ENCODE peak calls at places on chromosomes 2 and 18, in six cellular contexts. One of them, this sample, is unnamed.

GRCh38 chr18:59140287-59140885 is 702 bp downstream of the SEC11C start:
- DNase-seq in A549: peak
- DNase-seq in GM12878: no peak
- DNase-seq in K562: peak
- DNase-seq in endothelial cell of umbilical vein: peak
- DNase-seq in HepG2: peak
- DNase-seq in this sample: no peak

GRCh38 chr2:12433641-12433990 is 283.1 kb upstream of the TRIB2 start:
- DNase-seq in A549: no peak
- DNase-seq in endothelial cell of umbilical vein: no peak
- DNase-seq in K562: no peak
- DNase-seq in GM12878: no peak
- DNase-seq in HepG2: no peak
- DNase-seq in this sample: no peak

GRCh38 chr2:100392715-100393114 is 24.8 kb downstream of the CHST10 start:
- DNase-seq in endothelial cell of umbilical vein: no peak
- DNase-seq in K562: no peak
- DNase-seq in A549: no peak
- DNase-seq in GM12878: no peak
- DNase-seq in HepG2: no peak
- DNase-seq in this sample: no peak

GRCh38 chr2:186590538-186591441 is 934 bp downstream of the ITGAV start:
- DNase-seq in HepG2: peak
- DNase-seq in endothelial cell of umbilical vein: peak
- DNase-seq in A549: peak
- DNase-seq in K562: peak
- DNase-seq in GM12878: no peak
- DNase-seq in this sample: peak

GRCh38 chr2:66686768-66687167 is 251.8 kb downstream of the MEIS1 start:
- DNase-seq in A549: no peak
- DNase-seq in K562: no peak
- DNase-seq in GM12878: no peak
- DNase-seq in endothelial cell of umbilical vein: no peak
- DNase-seq in HepG2: no peak
- DNase-seq in this sample: no peak

GRCh38 chr2:62176771-62177170 is 19.1 kb upstream of the B3GNT2 start:
- DNase-seq in GM12878: no peak
- DNase-seq in HepG2: no peak
- DNase-seq in K562: peak
- DNase-seq in A549: no peak
- DNase-seq in endothelial cell of umbilical vein: no peak
- DNase-seq in this sample: peak

GRCh38 chr2:54471221-54471711 is 15.1 kb downstream of the SPTBN1 start:
- DNase-seq in endothelial cell of umbilical vein: peak
- DNase-seq in HepG2: peak
- DNase-seq in GM12878: peak
- DNase-seq in K562: no peak
- DNase-seq in A549: peak
- DNase-seq in this sample: no peak

GRCh38 chr2:74025971-74026612 is 41.4 kb downstream of the TET3 start:
- DNase-seq in endothelial cell of umbilical vein: no peak
- DNase-seq in GM12878: no peak
- DNase-seq in A549: no peak
- DNase-seq in K562: no peak
- DNase-seq in HepG2: no peak
- DNase-seq in this sample: no peak

GRCh38 chr2:62197609-62198236 is 1.8 kb downstream of the B3GNT2 start:
- DNase-seq in A549: peak
- DNase-seq in K562: peak
- DNase-seq in HepG2: no peak
- DNase-seq in GM12878: no peak
- DNase-seq in endothelial cell of umbilical vein: peak
- DNase-seq in this sample: peak

GRCh38 chr2:120821446-120822160 is 85.9 kb downstream of the GLI2 start:
- DNase-seq in GM12878: no peak
- DNase-seq in endothelial cell of umbilical vein: no peak
- DNase-seq in HepG2: no peak
- DNase-seq in K562: no peak
- DNase-seq in A549: no peak
- DNase-seq in this sample: no peak

GRCh38 chr2:130327703-130328527 is 14.8 kb upstream of the IMP4 start:
- DNase-seq in endothelial cell of umbilical vein: no peak
- DNase-seq in K562: peak
- DNase-seq in GM12878: no peak
- DNase-seq in A549: no peak
- DNase-seq in HepG2: peak
- DNase-seq in this sample: no peak

GRCh38 chr2:85902496-85902895 is 13.7 kb upstream of the ST3GAL5 start:
- DNase-seq in A549: no peak
- DNase-seq in endothelial cell of umbilical vein: no peak
- DNase-seq in GM12878: no peak
- DNase-seq in K562: no peak
- DNase-seq in HepG2: no peak
- DNase-seq in this sample: no peak

GRCh38 chr2:231068525-231069222 is 12.0 kb downstream of the PSMD1 start:
- DNase-seq in endothelial cell of umbilical vein: peak
- DNase-seq in HepG2: peak
- DNase-seq in A549: peak
- DNase-seq in GM12878: no peak
- DNase-seq in K562: peak
- DNase-seq in this sample: peak

GRCh38 chr2:176129013-176129796 is at the start of gene HOXD8:
- DNase-seq in GM12878: no peak
- DNase-seq in K562: peak
- DNase-seq in endothelial cell of umbilical vein: peak
- DNase-seq in A549: peak
- DNase-seq in HepG2: no peak
- DNase-seq in this sample: no peak

GRCh38 chr2:74497777-74498499 is 1.5 kb downstream of the LBX2 start:
- DNase-seq in GM12878: no peak
- DNase-seq in K562: no peak
- DNase-seq in endothelial cell of umbilical vein: no peak
- DNase-seq in A549: no peak
- DNase-seq in HepG2: no peak
- DNase-seq in this sample: no peak

GRCh38 chr2:1590611-1591460 is 153.5 kb downstream of the PXDN start:
- DNase-seq in GM12878: no peak
- DNase-seq in A549: no peak
- DNase-seq in HepG2: no peak
- DNase-seq in endothelial cell of umbilical vein: peak
- DNase-seq in K562: no peak
- DNase-seq in this sample: no peak

GRCh38 chr2:231332388-231332787 is 63.1 kb upstream of the B3GNT7 start:
- DNase-seq in endothelial cell of umbilical vein: no peak
- DNase-seq in A549: no peak
- DNase-seq in K562: no peak
- DNase-seq in HepG2: no peak
- DNase-seq in GM12878: no peak
- DNase-seq in this sample: no peak

GRCh38 chr2:11865820-11866219 is 119.4 kb downstream of the LPIN1 start:
- DNase-seq in K562: no peak
- DNase-seq in A549: no peak
- DNase-seq in GM12878: no peak
- DNase-seq in HepG2: no peak
- DNase-seq in endothelial cell of umbilical vein: no peak
- DNase-seq in this sample: no peak

GRCh38 chr2:11771971-11772615 is 25.7 kb downstream of the LPIN1 start:
- DNase-seq in HepG2: no peak
- DNase-seq in A549: no peak
- DNase-seq in GM12878: no peak
- DNase-seq in endothelial cell of umbilical vein: no peak
- DNase-seq in K562: no peak
- DNase-seq in this sample: no peak

GRCh38 chr2:38875227-38875575 is 533 bp downstream of the DHX57 start:
- DNase-seq in K562: no peak
- DNase-seq in A549: no peak
- DNase-seq in endothelial cell of umbilical vein: no peak
- DNase-seq in HepG2: peak
- DNase-seq in GM12878: no peak
- DNase-seq in this sample: no peak

DNA sequence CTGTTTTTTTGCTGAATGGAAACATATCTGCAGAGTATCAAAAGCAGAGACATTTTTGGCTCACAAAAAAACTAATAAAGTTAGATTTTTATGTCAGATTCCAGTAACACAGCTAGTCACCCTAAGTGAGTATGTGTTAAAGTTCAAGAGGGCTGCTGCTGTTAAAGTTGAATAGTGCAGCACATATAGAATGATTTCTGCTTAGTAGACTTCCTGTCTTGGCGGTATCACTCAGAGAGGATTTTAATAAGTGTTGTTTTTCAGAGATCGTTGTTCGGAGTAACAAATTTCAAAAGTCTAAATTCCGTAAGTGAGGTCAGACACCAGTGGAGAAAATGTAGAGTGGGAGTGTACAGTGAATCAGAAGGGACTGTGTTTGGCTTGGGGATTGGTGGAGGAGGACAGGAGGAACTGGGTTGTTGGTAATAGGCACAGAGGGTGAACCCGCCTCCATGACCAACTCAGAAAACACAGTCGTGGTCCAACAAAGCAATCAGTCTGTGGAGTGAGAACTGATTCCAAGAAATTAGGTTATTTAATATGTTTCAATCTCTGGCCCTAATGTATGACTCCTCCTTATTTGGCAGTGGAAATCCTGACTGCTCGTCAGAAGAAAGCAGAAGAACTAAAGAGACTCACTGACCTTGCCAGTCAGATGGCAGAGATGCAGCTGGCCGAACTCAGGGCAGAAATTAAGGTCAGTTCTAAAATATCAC is 43.0 kb downstream of the KCTD18 start:
- DNase-seq in K562: no peak
- DNase-seq in GM12878: no peak
- DNase-seq in endothelial cell of umbilical vein: no peak
- DNase-seq in A549: no peak
- DNase-seq in HepG2: no peak
- DNase-seq in this sample: no peak
- TF ChIP-seq POLR2A in K562: no peak
- TF ChIP-seq POLR2A in GM12878: no peak
- TF ChIP-seq POLR2A in endothelial cell of umbilical vein: no peak
- TF ChIP-seq POLR2A in A549: no peak
- TF ChIP-seq POLR2A in HepG2: no peak
- TF ChIP-seq POLR2A in this sample: no peak

GRCh38 chr18:5197461-5197860 is 404 bp upstream of the AKAIN1 start:
- DNase-seq in endothelial cell of umbilical vein: no peak
- DNase-seq in GM12878: no peak
- DNase-seq in A549: no peak
- DNase-seq in HepG2: no peak
- DNase-seq in K562: no peak
- DNase-seq in this sample: no peak
- TF ChIP-seq MYC in endothelial cell of umbilical vein: no peak
- TF ChIP-seq MYC in GM12878: no peak
- TF ChIP-seq MYC in A549: no peak
- TF ChIP-seq MYC in HepG2: no peak
- TF ChIP-seq MYC in K562: no peak
- TF ChIP-seq MYC in this sample: no peak

DNA sequence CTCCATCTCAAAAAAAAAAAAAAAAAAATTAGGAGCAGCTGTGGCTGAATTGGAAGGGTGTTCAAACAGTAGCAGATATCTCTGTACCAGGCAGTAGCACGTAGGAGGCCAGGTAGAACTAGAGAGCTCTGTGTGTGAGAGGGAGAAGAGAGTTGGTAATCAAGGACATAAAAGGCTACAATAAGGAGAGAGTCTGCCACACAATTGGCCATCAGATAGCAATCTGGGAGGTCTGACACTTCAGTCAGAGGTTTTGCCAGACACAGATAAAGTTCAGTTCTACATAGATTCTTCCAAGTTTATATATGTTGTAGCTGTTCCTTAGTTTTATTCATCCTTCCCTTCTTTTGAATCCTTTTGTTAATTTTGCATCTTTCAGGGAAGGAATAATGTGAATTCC is 600.2 kb upstream of the GCFC2 start:
- DNase-seq in GM12878: no peak
- DNase-seq in endothelial cell of umbilical vein: no peak
- DNase-seq in K562: no peak
- DNase-seq in A549: no peak
- DNase-seq in HepG2: no peak
- DNase-seq in this sample: no peak
- H3K4me3 ChIP-seq in GM12878: no peak
- H3K4me3 ChIP-seq in endothelial cell of umbilical vein: no peak
- H3K4me3 ChIP-seq in K562: no peak
- H3K4me3 ChIP-seq in A549: no peak
- H3K4me3 ChIP-seq in HepG2: no peak
- H3K4me3 ChIP-seq in this sample: no peak

GRCh38 chr2:178417916-178418315 is 33.1 kb downstream of the PRKRA start:
- DNase-seq in K562: no peak
- DNase-seq in HepG2: no peak
- DNase-seq in GM12878: no peak
- DNase-seq in A549: no peak
- DNase-seq in endothelial cell of umbilical vein: no peak
- DNase-seq in this sample: no peak

GRCh38 chr2:178413472-178414265 is 37.3 kb downstream of the PRKRA start:
- DNase-seq in K562: peak
- DNase-seq in endothelial cell of umbilical vein: peak
- DNase-seq in A549: peak
- DNase-seq in HepG2: peak
- DNase-seq in GM12878: peak
- DNase-seq in this sample: peak

GRCh38 chr2:178412047-178412446 is 38.9 kb downstream of the PRKRA start:
- DNase-seq in A549: no peak
- DNase-seq in endothelial cell of umbilical vein: no peak
- DNase-seq in GM12878: no peak
- DNase-seq in HepG2: no peak
- DNase-seq in K562: no peak
- DNase-seq in this sample: no peak

GRCh38 chr2:178415979-178416378 is 35.0 kb downstream of the PRKRA start:
- DNase-seq in A549: no peak
- DNase-seq in HepG2: no peak
- DNase-seq in endothelial cell of umbilical vein: no peak
- DNase-seq in GM12878: no peak
- DNase-seq in K562: no peak
- DNase-seq in this sample: no peak

DNA sequence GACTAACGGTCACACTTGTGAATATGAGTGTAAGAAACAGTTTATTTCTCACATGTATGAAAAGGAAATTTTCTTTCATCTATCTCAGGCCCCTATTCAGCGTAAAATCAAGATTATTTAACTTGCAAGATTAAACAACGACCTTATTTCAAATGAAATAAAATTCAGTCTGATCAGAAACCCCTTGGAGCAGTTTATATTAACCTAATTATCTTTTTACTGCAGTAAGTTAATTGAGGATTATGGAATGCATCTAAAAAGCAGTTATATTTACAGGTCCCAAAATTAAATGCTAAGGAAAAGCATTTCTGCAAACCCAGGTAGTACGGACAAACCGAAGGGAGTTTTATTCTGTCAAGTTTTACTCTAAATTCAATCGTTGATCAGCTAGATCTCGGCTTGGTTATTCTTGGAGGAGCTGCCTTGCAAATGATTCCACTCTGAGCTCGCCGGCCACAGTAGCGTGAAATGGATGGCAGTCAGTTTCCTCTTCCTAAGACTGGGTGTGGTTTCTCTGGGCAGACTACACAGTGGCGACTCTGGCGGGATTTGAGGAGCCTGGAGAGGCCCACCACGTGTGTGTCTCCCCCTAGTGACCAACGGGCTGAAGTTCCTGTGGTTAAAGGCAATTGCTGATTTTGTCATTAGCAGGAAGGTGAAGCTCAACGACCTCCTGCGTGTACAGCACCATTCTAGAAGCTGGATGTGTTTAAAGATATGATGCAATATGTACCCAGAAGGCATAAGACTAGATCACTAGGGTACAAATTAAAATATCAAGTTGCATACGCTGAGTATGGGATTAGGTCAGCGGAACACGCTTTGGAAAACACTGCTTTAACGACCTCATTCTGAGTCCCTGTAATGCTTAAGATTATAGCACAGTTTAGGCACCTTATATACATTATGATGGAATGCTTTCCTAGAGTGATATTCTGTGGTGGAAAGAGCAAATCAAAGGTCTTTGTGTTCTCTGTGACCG is 36.4 kb downstream of the PRKRA start:
- DNase-seq in endothelial cell of umbilical vein: peak
- DNase-seq in GM12878: peak
- DNase-seq in K562: peak
- DNase-seq in HepG2: peak
- DNase-seq in A549: peak
- DNase-seq in this sample: peak
- TF ChIP-seq POLR2A in endothelial cell of umbilical vein: peak
- TF ChIP-seq POLR2A in GM12878: peak
- TF ChIP-seq POLR2A in K562: peak
- TF ChIP-seq POLR2A in HepG2: no peak
- TF ChIP-seq POLR2A in A549: peak
- TF ChIP-seq POLR2A in this sample: peak

This sample was measured in NB4.